ENCODE peak calls at places on chromosomes 1 and 21, in eight cellular contexts. C is upper lobe of right lung, D is tibial artery, B is nephron progenitor cell, U is A673, N is GM20000, O is HCT116, L is PC-3. A is an unnamed sample.

GRCh38 chr1:75136158-75136815 is 2.1 kb downstream of the LHX8 start:
- DNase-seq in C (no peak), D (no peak), B (peak), U (no peak), N (no peak), O (no peak), L (no peak), A (no peak)

GRCh38 chr1:59697138-59697811 is 117.5 kb upstream of the HOOK1 start:
- DNase-seq in C (no peak), D (no peak), B (no peak), U (no peak), N (no peak), O (no peak), L (no peak), A (no peak)

GRCh38 chr1:32241011-32241763 is 5.8 kb upstream of the FAM167B start:
- DNase-seq in C (peak), D (peak), B (peak), U (peak), N (peak), O (no peak), L (peak), A (peak)

GRCh38 chr1:27891196-27891889 is 19.0 kb downstream of the THEMIS2 start:
- DNase-seq in C (peak), D (no peak), B (no peak), U (no peak), N (peak), O (no peak), L (no peak), A (peak)

GRCh38 chr1:87449348-87449963 is 120.8 kb downstream of the LMO4 start:
- DNase-seq in C (no peak), D (no peak), B (no peak), U (no peak), N (peak), O (no peak), L (peak), A (peak)

GRCh38 chr21:14876464-14876863 is 188.3 kb downstream of the NRIP1 start:
- DNase-seq in C (no peak), D (no peak), B (no peak), U (no peak), N (no peak), O (no peak), L (no peak), A (no peak)

GRCh38 chr1:171999756-172000155 is 158.5 kb downstream of the DNM3 start:
- DNase-seq in C (no peak), D (no peak), B (no peak), U (no peak), N (no peak), O (no peak), L (no peak), A (no peak)

GRCh38 chr1:22044690-22045420 is 7.7 kb upstream of the CDC42 start:
- DNase-seq in C (peak), D (no peak), B (no peak), U (no peak), N (no peak), O (no peak), L (peak), A (no peak)

GRCh38 chr1:94970783-94971182 is 43.9 kb upstream of the CNN3 start:
- DNase-seq in C (no peak), D (no peak), B (no peak), U (peak), N (no peak), O (no peak), L (peak), A (no peak)

GRCh38 chr1:41735587-41736290 is 183.0 kb downstream of the HIVEP3 start:
- DNase-seq in C (peak), D (peak), B (peak), U (peak), N (no peak), O (no peak), L (no peak), A (no peak)

GRCh38 chr1:91761303-91761721 is 124.6 kb downstream of the TGFBR3 start:
- DNase-seq in C (no peak), D (no peak), B (no peak), U (no peak), N (no peak), O (no peak), L (no peak), A (no peak)

GRCh38 chr1:111468717-111469100 is 5.1 kb upstream of the C1orf162 start:
- DNase-seq in C (no peak), D (no peak), B (no peak), U (no peak), N (no peak), O (no peak), L (no peak), A (no peak)

GRCh38 chr21:42571391-42572150 is 57.9 kb downstream of the SLC37A1 start:
- DNase-seq in C (peak), D (peak), B (no peak), U (no peak), N (no peak), O (no peak), L (no peak), A (no peak)

GRCh38 chr1:51139474-51139873 is 37.4 kb downstream of the C1orf185 start:
- DNase-seq in C (no peak), D (no peak), B (no peak), U (no peak), N (no peak), O (no peak), L (peak), A (no peak)

GRCh38 chr1:165858928-165859845 is 31.8 kb downstream of the UCK2 start:
- DNase-seq in C (no peak), D (no peak), B (no peak), U (no peak), N (no peak), O (no peak), L (no peak), A (no peak)

GRCh38 chr1:34149501-34149900 is 15.5 kb downstream of the CSMD2 start:
- DNase-seq in C (no peak), D (no peak), B (no peak), U (no peak), N (no peak), O (no peak), L (no peak), A (no peak)

GRCh38 chr1:78586572-78586971 is 33.7 kb upstream of the IFI44L start:
- DNase-seq in C (no peak), D (no peak), B (no peak), U (no peak), N (no peak), O (no peak), L (peak), A (no peak)

GRCh38 chr1:226305184-226305583 is 3.8 kb downstream of the LIN9 start:
- DNase-seq in C (no peak), D (no peak), B (no peak), U (no peak), N (no peak), O (no peak), L (no peak), A (no peak)

GRCh38 chr1:7771673-7772299 is 690 bp downstream of the VAMP3 start:
- DNase-seq in C (no peak), D (no peak), B (no peak), U (no peak), N (no peak), O (no peak), L (no peak), A (no peak)

GRCh38 chr1:61872206-61872605 is 129.9 kb downstream of the PATJ start:
- DNase-seq in C (no peak), D (no peak), B (no peak), U (no peak), N (no peak), O (no peak), L (no peak), A (no peak)

GRCh38 chr1:7389201-7389785 is 381.8 kb upstream of the VAMP3 start:
- DNase-seq in C (no peak), D (no peak), B (no peak), U (no peak), N (no peak), O (no peak), L (no peak), A (no peak)

GRCh38 chr21:14451520-14451919 is 68.6 kb upstream of the HSPA13 start:
- DNase-seq in C (no peak), D (no peak), B (no peak), U (no peak), N (no peak), O (no peak), L (no peak), A (peak)

GRCh38 chr21:45753445-45753844 is 109.9 kb downstream of the PCBP3 start:
- DNase-seq in C (no peak), D (no peak), B (no peak), U (no peak), N (no peak), O (no peak), L (no peak), A (no peak)

GRCh38 chr1:74964508-74964907 is 169.7 kb upstream of the LHX8 start:
- DNase-seq in C (no peak), D (peak), B (no peak), U (peak), N (no peak), O (no peak), L (peak), A (no peak)

GRCh38 chr1:148383966-148384365 is 99.1 kb downstream of the PPIAL4G start:
- DNase-seq in C (no peak), D (no peak), B (no peak), U (no peak), N (no peak), O (no peak), L (no peak), A (no peak)
- TF ChIP-seq CTCF in C (no peak), D (no peak), B (no peak), U (no peak), N (no peak), O (no peak), L (no peak), A (no peak)

GRCh38 chr1:237054313-237054712 is 12.3 kb downstream of the RYR2 start:
- DNase-seq in C (no peak), D (no peak), B (no peak), U (no peak), N (no peak), O (no peak), L (no peak), A (no peak)
- TF ChIP-seq CTCF in C (no peak), D (no peak), B (no peak), U (no peak), N (no peak), O (no peak), L (no peak), A (no peak)

GRCh38 chr1:88684482-88685238 is 587 bp downstream of the PKN2 start:
- DNase-seq in C (peak), D (peak), B (peak), U (peak), N (peak), O (peak), L (peak), A (peak)
- TF ChIP-seq CTCF in C (no peak), D (no peak), B (no peak), U (peak), N (peak), O (peak), L (peak), A (peak)

DNA sequence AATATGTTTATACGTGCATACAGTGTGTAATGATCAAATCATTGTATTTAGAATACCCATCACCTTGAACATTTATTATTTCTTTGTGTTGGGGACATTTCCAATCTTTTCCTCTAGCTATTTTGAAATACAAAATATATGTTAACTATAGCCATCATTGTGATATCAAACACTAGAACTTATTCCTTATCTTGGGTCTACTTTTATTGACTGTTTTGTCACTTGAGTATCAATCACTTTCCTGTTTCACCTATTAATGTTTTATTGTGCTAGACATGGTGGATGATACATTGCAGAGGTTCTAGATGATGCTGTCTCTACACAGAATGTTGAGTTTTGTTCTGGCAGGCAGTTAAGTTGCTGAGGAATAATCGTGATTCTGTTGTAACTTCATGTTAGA is 45.9 kb downstream of the STXBP3 start:
- DNase-seq in C (no peak), D (no peak), B (no peak), U (no peak), N (no peak), O (no peak), L (no peak), A (no peak)
- TF ChIP-seq CTCF in C (no peak), D (no peak), B (no peak), U (no peak), N (no peak), O (no peak), L (no peak), A (no peak)

A was measured in GM06990.